ENCODE peak calls at places on chromosome 21, in five cellular contexts. P is trophoblast cell, A is H9, Z is mesenchymal stem cell, D is H1. E is an unnamed sample.

GRCh38 chr21:27812279-27812678 is 845.4 kb upstream of the ADAMTS5 start:
- DNase-seq in D (no peak), P (no peak), A (no peak), Z (peak), E (no peak)

GRCh38 chr21:40102682-40103081 is 235.4 kb downstream of the PCP4 start:
- DNase-seq in A (no peak), Z (no peak), D (no peak), P (no peak), E (no peak)

GRCh38 chr21:42523941-42524340 is 10.3 kb downstream of the SLC37A1 start:
- DNase-seq in A (no peak), Z (no peak), D (no peak), P (no peak), E (no peak)

GRCh38 chr21:41616063-41616591 is 108.2 kb upstream of the TMPRSS2 start:
- DNase-seq in P (no peak), Z (no peak), A (no peak), D (no peak), E (no peak)

GRCh38 chr21:28099296-28099695 is 893.4 kb downstream of the LTN1 start:
- DNase-seq in Z (peak), D (no peak), A (no peak), P (no peak), E (no peak)

GRCh38 chr21:17783816-17784598 is 35.1 kb downstream of the C21orf91 start:
- DNase-seq in D (no peak), P (no peak), A (no peak), Z (no peak), E (no peak)

GRCh38 chr21:25776440-25776839 is 41.7 kb downstream of the GABPA start:
- DNase-seq in P (no peak), D (no peak), A (no peak), Z (no peak), E (no peak)

GRCh38 chr21:14451520-14451919 is 68.6 kb upstream of the HSPA13 start:
- DNase-seq in A (no peak), P (no peak), Z (peak), D (no peak), E (no peak)

GRCh38 chr21:33895356-33895755 is 20.2 kb downstream of the ATP5PO start:
- DNase-seq in P (no peak), Z (no peak), D (no peak), A (no peak), E (no peak)
- H2BK12ac ChIP-seq in P (no peak), Z (no peak), D (peak), A (no peak), E (peak)

GRCh38 chr21:35635261-35635660 is 425.1 kb downstream of the SETD4 start:
- DNase-seq in P (peak), D (no peak), A (no peak), Z (peak), E (no peak)
- H3K23ac ChIP-seq in P (no peak), D (no peak), A (no peak), Z (no peak), E (no peak)

GRCh38 chr21:38088916-38089762 is 167.7 kb upstream of the KCNJ15 start:
- DNase-seq in Z (no peak), P (no peak), A (no peak), D (no peak), E (no peak)
- H2BK12ac ChIP-seq in Z (no peak), P (no peak), A (no peak), D (no peak), E (no peak)

GRCh38 chr21:44760376-44760775 is 41.2 kb downstream of the UBE2G2 start:
- DNase-seq in P (no peak), Z (no peak), D (no peak), A (peak), E (no peak)

GRCh38 chr21:44762221-44763049 is 39.2 kb downstream of the UBE2G2 start:
- DNase-seq in D (no peak), A (no peak), Z (no peak), P (no peak), E (no peak)

GRCh38 chr21:44761747-44762208 is 39.8 kb downstream of the UBE2G2 start:
- DNase-seq in D (no peak), A (peak), P (no peak), Z (no peak), E (no peak)

GRCh38 chr21:44759628-44760285 is 41.9 kb downstream of the UBE2G2 start:
- DNase-seq in D (no peak), P (no peak), A (peak), Z (no peak), E (no peak)

GRCh38 chr21:44761011-44761729 is 40.5 kb downstream of the UBE2G2 start:
- DNase-seq in A (peak), Z (no peak), P (peak), D (no peak), E (no peak)
- H3K23ac ChIP-seq in A (no peak), Z (no peak), P (no peak), D (no peak), E (no peak)

DNA sequence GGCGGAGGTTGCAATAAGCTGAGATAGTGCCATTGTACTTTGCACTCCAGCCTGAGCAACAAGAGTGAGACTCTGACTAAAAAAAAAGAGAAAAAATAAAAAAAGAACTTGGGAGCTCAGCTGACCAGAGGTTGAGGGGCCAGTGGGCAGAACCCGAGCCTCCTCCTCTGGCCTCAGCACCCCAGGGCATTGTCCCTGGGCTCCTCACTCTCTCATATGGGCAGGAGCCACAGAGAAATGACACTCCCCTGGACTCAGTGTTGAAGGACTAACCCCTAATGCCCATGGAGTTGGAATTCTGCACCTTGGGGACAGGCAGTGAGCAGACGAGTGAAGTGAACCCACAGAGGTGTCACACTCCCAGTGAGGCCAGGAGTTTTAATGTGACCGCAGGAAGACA is 5.8 kb downstream of the OLIG2 start:
- DNase-seq in A (no peak), Z (no peak), P (no peak), D (no peak), E (no peak)
- H2BK12ac ChIP-seq in A (no peak), Z (no peak), P (no peak), D (no peak), E (no peak)

DNA sequence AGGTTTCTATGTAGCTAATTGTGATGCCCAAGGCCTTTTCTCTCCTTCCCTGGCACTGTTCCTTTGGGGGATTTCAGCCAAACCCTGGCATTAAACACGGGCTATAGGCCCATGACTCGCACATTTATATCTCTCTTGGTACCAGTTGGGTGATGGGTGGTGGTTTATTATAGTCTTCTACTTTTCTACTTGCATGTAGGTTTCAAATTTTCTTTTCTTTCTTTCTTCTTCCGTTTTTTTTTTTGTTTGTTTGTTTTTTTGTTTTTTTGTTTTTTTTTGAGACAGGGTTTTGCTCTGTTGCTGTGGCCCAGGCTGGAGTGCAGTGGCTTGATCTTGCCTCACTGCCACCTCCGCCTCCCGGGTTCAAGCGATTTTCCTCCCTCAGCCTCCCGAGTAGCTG is 1.1 kb downstream of the IL10RB start:
- DNase-seq in Z (no peak), P (no peak), D (no peak), A (no peak), E (no peak)
- H3K23ac ChIP-seq in Z (no peak), P (no peak), D (no peak), A (no peak), E (no peak)

DNA sequence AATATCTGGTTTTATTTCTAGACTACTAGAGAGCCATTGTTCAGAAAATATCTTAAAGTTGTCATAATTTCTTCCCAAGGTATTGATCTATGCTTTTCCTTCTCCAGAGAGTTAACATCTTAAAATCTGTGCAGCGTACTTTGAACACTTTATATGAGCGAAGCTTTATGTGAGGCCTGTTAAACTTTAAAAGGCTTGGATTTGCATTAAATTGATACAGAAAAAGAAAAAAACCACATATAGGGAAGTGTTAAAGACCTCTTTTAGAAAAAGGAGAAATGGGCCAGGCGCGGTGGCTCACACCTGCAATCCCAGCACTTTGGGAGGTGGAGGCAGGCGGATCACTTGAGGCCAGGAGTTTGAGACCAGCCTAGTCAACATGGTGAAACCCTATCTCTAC is 59.2 kb upstream of the MORC3 start:
- DNase-seq in P (no peak), A (no peak), Z (no peak), D (no peak), E (no peak)
- H2BK12ac ChIP-seq in P (no peak), A (no peak), Z (no peak), D (no peak), E (no peak)

GRCh38 chr21:45945066-45945867 is 36.3 kb upstream of the COL6A1 start:
- DNase-seq in Z (no peak), A (no peak), P (no peak), D (no peak), E (no peak)

GRCh38 chr21:45947296-45947695 is 34.3 kb upstream of the COL6A1 start:
- DNase-seq in D (no peak), Z (no peak), P (no peak), A (no peak), E (no peak)

GRCh38 chr21:45944601-45945000 is 37.0 kb upstream of the COL6A1 start:
- DNase-seq in A (no peak), D (no peak), Z (no peak), P (no peak), E (no peak)

GRCh38 chr21:45947716-45948255 is 33.8 kb upstream of the COL6A1 start:
- DNase-seq in Z (no peak), P (no peak), A (no peak), D (no peak), E (no peak)

DNA sequence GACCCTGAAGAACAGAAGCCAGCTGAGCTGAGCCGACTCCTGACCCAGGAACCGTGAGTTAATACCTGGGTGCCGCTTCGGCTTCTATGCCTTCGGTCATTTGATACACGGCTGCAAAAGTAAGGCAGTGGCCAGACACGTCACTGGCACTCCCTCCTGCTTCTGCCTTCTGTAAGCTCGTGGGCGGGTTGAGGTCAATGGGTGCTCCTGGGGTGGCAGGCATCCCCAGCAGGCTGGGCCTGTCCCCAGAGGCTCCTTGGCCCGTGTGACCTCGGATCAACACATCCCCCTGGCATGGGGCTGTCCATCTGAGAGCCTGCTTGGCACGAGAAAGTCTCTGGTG is 35.7 kb upstream of the COL6A1 start:
- DNase-seq in P (no peak), D (no peak), A (no peak), Z (no peak), E (no peak)
- H3K23ac ChIP-seq in P (no peak), D (no peak), A (no peak), Z (no peak), E (peak)